ENCODE peak calls at places on chromosomes 4 and X, in five cellular contexts. J is colonic mucosa; U is CD8-positive, alpha-beta T cell; E is upper lobe of right lung; Z is heart left ventricle. V is an unnamed sample.

GRCh38 chr4:67896421-67897065 is 12.7 kb upstream of the TMPRSS11D start:
- DNase-seq in J (no peak), U (no peak), E (no peak), Z (no peak), V (no peak)

GRCh38 chrX:154779261-154779660 is 16.6 kb downstream of the DKC1 start:
- DNase-seq in E (no peak), J (no peak), U (no peak), Z (no peak), V (no peak)

GRCh38 chr4:70061980-70062379 is 11.7 kb downstream of the HTN1 start:
- DNase-seq in J (no peak), Z (no peak), U (no peak), E (no peak), V (no peak)

GRCh38 chr4:142850478-142850877 is 4.4 kb upstream of the INPP4B start:
- DNase-seq in E (no peak), U (no peak), J (no peak), Z (no peak), V (no peak)

GRCh38 chr4:53189011-53189410 is 176.8 kb downstream of the SCFD2 start:
- DNase-seq in J (no peak), U (no peak), E (no peak), Z (no peak), V (no peak)

GRCh38 chr4:144782345-144782744 is 136.4 kb downstream of the HHIP start:
- DNase-seq in E (no peak), J (no peak), U (no peak), Z (no peak), V (no peak)

GRCh38 chr4:26911254-26911653 is 50.6 kb downstream of the STIM2 start:
- DNase-seq in E (no peak), U (no peak), J (no peak), Z (no peak), V (no peak)

GRCh38 chr4:48268956-48269860 is at the start of gene TEC:
- DNase-seq in E (peak), Z (peak), J (peak), U (peak), V (peak)

GRCh38 chr4:172725581-172725980 is 443.0 kb upstream of the GALNT7 start:
- DNase-seq in Z (no peak), J (no peak), U (no peak), E (no peak), V (no peak)

GRCh38 chr4:2402941-2403340 is 15.5 kb downstream of the ZFYVE28 start:
- DNase-seq in J (no peak), U (no peak), E (no peak), Z (no peak), V (no peak)

GRCh38 chrX:48573690-48574269 is 504 bp upstream of the RBM3 start:
- DNase-seq in U (no peak), J (peak), E (no peak), Z (peak), V (peak)

GRCh38 chrX:11406109-11406755 is 113.0 kb downstream of the AMELX start:
- DNase-seq in J (no peak), E (no peak), U (no peak), Z (no peak), V (no peak)

GRCh38 chrX:41563881-41564280 is 116.7 kb downstream of the NYX start:
- DNase-seq in U (no peak), Z (no peak), E (no peak), J (no peak), V (no peak)

GRCh38 chr4:65656008-65656407 is 14.3 kb downstream of the EPHA5 start:
- DNase-seq in Z (no peak), E (no peak), U (no peak), J (no peak), V (no peak)

GRCh38 chr4:7968262-7968896 is 28.7 kb upstream of the AFAP1 start:
- DNase-seq in E (no peak), U (no peak), J (no peak), Z (no peak), V (no peak)

GRCh38 chrX:51608071-51608470 is 10.6 kb downstream of the CENPVL3 start:
- DNase-seq in Z (no peak), J (no peak), U (no peak), E (no peak), V (no peak)

GRCh38 chrX:115068896-115069295 is 51.5 kb upstream of the IL13RA2 start:
- DNase-seq in Z (peak), J (no peak), E (no peak), U (no peak), V (no peak)

GRCh38 chr4:138681000-138681604 is 334.5 kb upstream of the NOCT start:
- DNase-seq in U (peak), J (peak), Z (peak), E (peak), V (peak)

GRCh38 chrX:119541188-119541587 is 24.0 kb downstream of the STEEP1 start:
- DNase-seq in E (no peak), Z (no peak), J (no peak), U (no peak), V (peak)

GRCh38 chr4:101367201-101367600 is 19.9 kb upstream of the PPP3CA start:
- DNase-seq in E (no peak), J (no peak), U (no peak), Z (no peak), V (no peak)

GRCh38 chrX:103253608-103254007 is 1.3 kb downstream of the TCEAL8 start:
- DNase-seq in U (no peak), J (no peak), E (no peak), Z (no peak), V (no peak)

GRCh38 chr4:10084651-10085320 is 31.8 kb downstream of the WDR1 start:
- DNase-seq in E (peak), U (no peak), Z (no peak), J (no peak), V (no peak)

GRCh38 chr4:139853309-139853708 is 187.7 kb downstream of the MGST2 start:
- DNase-seq in J (no peak), Z (no peak), U (no peak), E (no peak), V (no peak)

GRCh38 chr4:7737268-7737645 is 202.4 kb downstream of the AFAP1 start:
- DNase-seq in E (no peak), J (no peak), U (no peak), Z (no peak), V (no peak)

DNA sequence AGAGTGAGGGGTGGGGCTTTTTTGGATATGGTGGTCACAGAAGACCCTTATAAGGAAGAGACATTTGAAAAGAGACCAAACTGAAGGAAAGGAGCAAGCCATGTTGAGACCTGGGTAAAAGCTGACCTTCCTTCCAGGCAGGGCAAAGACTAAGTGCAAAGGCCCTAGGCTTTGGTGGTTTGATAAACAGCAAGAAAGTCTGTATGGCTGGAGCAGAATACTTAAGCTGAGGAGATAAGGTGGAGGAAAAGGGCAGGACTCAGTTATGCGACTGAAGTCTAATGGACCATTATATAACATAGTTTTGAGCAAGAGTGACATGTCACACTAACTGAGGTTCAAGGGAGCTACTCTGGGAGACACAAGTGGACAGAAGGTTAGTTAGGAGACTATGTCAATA is 20.0 kb downstream of the SH3RF1 start:
- DNase-seq in J (no peak), E (no peak), Z (no peak), U (no peak), V (no peak)
- H3K27ac ChIP-seq in J (peak), E (no peak), Z (no peak), U (no peak), V (peak)

GRCh38 chrX:3346436-3347329 is at the start of gene MXRA5:
- DNase-seq in E (no peak), J (no peak), Z (peak), U (no peak), V (peak)
- TF ChIP-seq CTCF in E (no peak), J (no peak), Z (no peak), U (no peak), V (no peak)

GRCh38 chr4:76666940-76667532 is 230.9 kb downstream of the SOWAHB start:
- DNase-seq in J (peak), U (no peak), Z (no peak), E (no peak), V (no peak)

GRCh38 chr4:76659103-76659490 is 224.1 kb downstream of the SHROOM3 start:
- DNase-seq in E (no peak), J (no peak), U (no peak), Z (no peak), V (peak)

GRCh38 chr4:76665721-76666120 is 230.7 kb downstream of the SHROOM3 start:
- DNase-seq in U (no peak), Z (no peak), J (no peak), E (no peak), V (no peak)

GRCh38 chr4:76665139-76665538 is 230.1 kb downstream of the SHROOM3 start:
- DNase-seq in U (no peak), Z (no peak), J (peak), E (no peak), V (peak)

DNA sequence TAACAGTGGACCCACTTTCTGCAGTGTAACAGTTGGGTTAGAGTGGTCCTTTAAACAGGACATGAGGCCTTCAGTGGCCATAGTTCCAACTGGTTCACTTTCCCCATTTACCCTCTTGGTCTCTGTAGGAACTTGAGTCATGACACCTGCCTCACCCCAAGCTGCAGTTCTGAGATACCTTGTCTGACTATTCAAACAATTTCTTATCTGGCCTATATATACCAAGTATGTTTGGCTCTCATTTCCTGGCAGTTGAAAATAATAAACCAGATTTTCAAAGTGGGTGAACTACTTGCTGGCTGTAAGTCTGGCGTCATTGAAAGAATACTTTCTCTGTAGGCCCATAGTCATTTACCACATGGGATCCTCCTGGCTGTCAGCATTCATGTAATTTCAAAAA is 228.8 kb downstream of the SHROOM3 start:
- DNase-seq in E (no peak), J (no peak), Z (no peak), U (no peak), V (no peak)
- H3K27ac ChIP-seq in E (no peak), J (peak), Z (no peak), U (no peak), V (no peak)

GRCh38 chrX:139202742-139203410 is 327.7 kb upstream of the F9 start:
- DNase-seq in Z (no peak), U (no peak), E (no peak), J (no peak), V (no peak)
- TF ChIP-seq CTCF in Z (no peak), U (no peak), E (no peak), J (no peak), V (no peak)

GRCh38 chr4:5554376-5554775 is 154.0 kb downstream of the EVC2 start:
- DNase-seq in Z (no peak), U (no peak), J (no peak), E (no peak), V (no peak)
- H3K27ac ChIP-seq in Z (no peak), U (no peak), J (no peak), E (no peak), V (no peak)

V was measured in thyroid gland.